ENCODE peak calls at places on chromosomes 11 and 22, in four cellular contexts. One of them, this sample, is unnamed.

GRCh38 chr22:24134090-24134846 is 47.0 kb upstream of the SUSD2 start:
- DNase-seq in IMR-90: no peak
- DNase-seq in H1: no peak
- DNase-seq in H9: no peak
- DNase-seq in this sample: peak; percentile 37

GRCh38 chr11:134398079-134398444 is 14.0 kb downstream of the B3GAT1 start:
- DNase-seq in IMR-90: no peak
- DNase-seq in H9: no peak
- DNase-seq in H1: no peak
- DNase-seq in this sample: no peak

GRCh38 chr11:37688461-37688860 is 1090.4 kb upstream of the RAG2 start:
- DNase-seq in H1: no peak
- DNase-seq in IMR-90: no peak
- DNase-seq in H9: no peak
- DNase-seq in this sample: no peak

GRCh38 chr11:70745451-70745850 is 347.1 kb downstream of the CTTN start:
- DNase-seq in H1: no peak
- DNase-seq in H9: no peak
- DNase-seq in IMR-90: no peak
- DNase-seq in this sample: no peak

GRCh38 chr22:27972732-27973698 is 54.0 kb upstream of the PITPNB start:
- DNase-seq in H1: no peak
- DNase-seq in IMR-90: peak; percentile 50
- DNase-seq in H9: no peak
- DNase-seq in this sample: no peak

GRCh38 chr11:96061730-96062524 is 138.0 kb upstream of the MTMR2 start:
- DNase-seq in H1: no peak
- DNase-seq in IMR-90: peak; percentile 51
- DNase-seq in H9: no peak
- DNase-seq in this sample: no peak

GRCh38 chr11:69499216-69499945 is 17.9 kb downstream of the LINC01488 start:
- DNase-seq in H1: no peak
- DNase-seq in H9: no peak
- DNase-seq in IMR-90: no peak
- DNase-seq in this sample: no peak

GRCh38 chr11:59582006-59582405 is 33.6 kb downstream of the OSBP start:
- DNase-seq in IMR-90: no peak
- DNase-seq in H1: no peak
- DNase-seq in H9: no peak
- DNase-seq in this sample: peak; percentile 27

GRCh38 chr11:44199816-44200215 is 104.3 kb downstream of the EXT2 start:
- DNase-seq in H1: no peak
- DNase-seq in H9: no peak
- DNase-seq in IMR-90: peak; percentile 47
- DNase-seq in this sample: no peak

GRCh38 chr11:46912526-46913150 is 5.7 kb downstream of the LRP4 start:
- DNase-seq in IMR-90: no peak
- DNase-seq in H1: peak; percentile 77
- DNase-seq in H9: peak; percentile 92
- DNase-seq in this sample: peak; percentile 97

GRCh38 chr22:26286091-26286780 is 117.0 kb downstream of the SEZ6L start:
- DNase-seq in IMR-90: no peak
- DNase-seq in H1: no peak
- DNase-seq in H9: no peak
- DNase-seq in this sample: peak; percentile 37

GRCh38 chr22:43014062-43014875 is 680 bp downstream of the PACSIN2 start:
- DNase-seq in H9: peak; percentile 56
- DNase-seq in H1: peak; percentile 75
- DNase-seq in IMR-90: no peak
- DNase-seq in this sample: peak; percentile 65

DNA sequence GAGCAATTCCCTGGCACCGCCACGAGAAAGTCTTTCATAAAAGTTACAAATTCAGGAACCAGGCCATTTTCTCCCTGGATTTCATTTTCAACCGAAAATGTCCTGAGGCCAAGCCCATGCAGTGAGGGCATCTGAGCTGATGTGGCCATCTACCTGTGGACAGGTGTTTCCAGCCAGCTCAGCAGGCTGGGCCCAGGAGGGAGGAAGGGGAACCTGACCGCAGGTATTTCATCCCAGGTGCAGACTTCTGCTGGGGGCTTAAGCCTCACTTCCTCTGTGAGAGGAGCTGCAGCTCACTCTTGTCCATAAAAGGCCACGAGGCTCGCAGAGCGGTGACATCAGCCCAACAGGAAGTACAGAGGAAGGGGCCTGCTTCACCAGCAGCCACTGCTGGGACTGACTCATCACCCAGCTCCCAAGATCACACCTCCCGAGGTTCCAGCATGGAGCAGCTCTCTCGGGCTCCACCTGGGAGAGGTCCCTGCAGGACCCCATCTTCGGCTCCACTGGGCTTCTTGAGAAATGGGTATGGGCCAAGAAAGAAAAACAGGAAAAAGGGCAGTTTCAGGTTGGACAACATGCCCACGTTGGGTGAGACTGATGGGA is 56.4 kb downstream of the MYH9 start:
- DNase-seq in IMR-90: peak; percentile 98
- DNase-seq in H9: peak; percentile 91
- DNase-seq in H1: no peak
- DNase-seq in this sample: peak; percentile 99
- H2BK15ac ChIP-seq in IMR-90: peak overlapping the region; percentile 88
- H2BK15ac ChIP-seq in H9: no peak overlapping the region
- H2BK15ac ChIP-seq in H1: peak overlapping the region; percentile 74
- H2BK15ac ChIP-seq in this sample: no peak overlapping the region

DNA sequence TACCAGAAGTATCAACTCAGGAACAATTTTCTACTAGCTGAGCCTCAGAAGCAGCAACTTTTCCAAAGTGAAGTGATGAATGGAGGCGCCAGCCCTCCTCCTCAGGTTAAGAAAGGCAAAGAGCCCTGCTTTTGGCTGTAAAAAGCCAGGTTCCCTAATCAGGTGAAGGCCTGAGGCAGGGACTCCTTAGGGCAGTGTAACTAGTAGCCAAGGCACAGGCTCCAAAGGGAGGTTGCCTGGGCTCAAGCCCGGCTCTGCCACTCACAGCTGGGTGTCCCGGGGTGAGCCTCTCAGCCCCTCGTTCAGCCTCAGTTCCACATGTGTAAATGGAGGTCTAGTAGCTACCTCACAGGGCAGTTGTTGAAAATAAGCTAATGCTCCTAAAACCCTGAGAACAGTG is 19.5 kb downstream of the TSKU start:
- DNase-seq in H9: no peak
- DNase-seq in IMR-90: no peak
- DNase-seq in H1: peak; percentile 45
- DNase-seq in this sample: no peak
- H3K18ac ChIP-seq in H9: no peak overlapping the region
- H3K18ac ChIP-seq in IMR-90: peak overlapping the region; percentile 94
- H3K18ac ChIP-seq in H1: no peak overlapping the region
- H3K18ac ChIP-seq in this sample: no peak overlapping the region

GRCh38 chr11:130414107-130415088 is 14.0 kb downstream of the ADAMTS8 start:
- DNase-seq in H1: no peak
- DNase-seq in H9: no peak
- DNase-seq in IMR-90: peak; percentile 32
- DNase-seq in this sample: no peak
- H2BK15ac ChIP-seq in H1: no peak overlapping the region
- H2BK15ac ChIP-seq in H9: no peak overlapping the region
- H2BK15ac ChIP-seq in IMR-90: peak overlapping the region; percentile 20
- H2BK15ac ChIP-seq in this sample: no peak overlapping the region

GRCh38 chr11:35525501-35526175 is at the start of gene PAMR1:
- DNase-seq in H9: peak; percentile 89
- DNase-seq in H1: peak; percentile 78
- DNase-seq in IMR-90: peak; percentile 90
- DNase-seq in this sample: peak; percentile 72
- H3K18ac ChIP-seq in H9: peak within 1 kb of the TSS; percentile 16
- H3K18ac ChIP-seq in H1: peak within 1 kb of the TSS; percentile 7
- H3K18ac ChIP-seq in IMR-90: peak within 1 kb of the TSS; percentile 98
- H3K18ac ChIP-seq in this sample: peak within 1 kb of the TSS; percentile 3

DNA sequence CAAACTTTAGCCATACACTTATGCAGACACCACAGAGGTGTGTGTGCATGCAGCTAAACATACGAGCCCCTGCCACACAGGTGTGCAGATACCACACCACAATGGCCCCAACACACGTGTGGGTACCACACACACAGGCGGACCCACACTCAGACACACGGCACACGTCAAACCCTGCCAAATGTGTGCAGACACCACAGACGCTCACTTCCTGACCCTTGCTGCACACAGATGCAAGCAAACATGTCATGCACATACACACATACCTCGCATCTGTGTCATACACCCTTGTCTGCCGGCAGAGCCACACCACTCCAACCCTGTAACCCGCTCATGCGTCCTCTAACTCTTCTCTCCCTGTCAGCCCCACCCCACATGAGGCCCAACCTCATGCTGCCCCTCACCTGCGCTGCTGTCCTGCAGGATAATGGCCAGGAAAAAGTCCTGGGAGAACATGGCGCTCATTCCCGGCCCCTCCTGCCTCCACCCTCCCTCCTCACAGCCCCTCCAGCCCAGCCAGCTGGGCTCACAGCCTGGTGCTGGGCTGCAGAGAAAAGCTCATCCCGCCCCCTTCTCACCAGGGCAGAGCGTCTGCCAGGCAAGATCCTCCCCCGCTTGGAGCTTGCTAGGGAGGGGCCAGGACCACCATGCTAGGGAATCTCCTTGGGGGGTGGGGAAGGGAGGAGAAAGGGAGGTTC is 14.2 kb downstream of the SMPD1 start:
- DNase-seq in IMR-90: peak; percentile 70
- DNase-seq in H1: no peak
- DNase-seq in H9: no peak
- DNase-seq in this sample: no peak
- H2BK15ac ChIP-seq in IMR-90: no peak overlapping the region
- H2BK15ac ChIP-seq in H1: no peak overlapping the region
- H2BK15ac ChIP-seq in H9: no peak overlapping the region
- H2BK15ac ChIP-seq in this sample: no peak overlapping the region

GRCh38 chr11:1830500-1831223 is 4.1 kb upstream of the SYT8 start:
- DNase-seq in H1: no peak
- DNase-seq in IMR-90: no peak
- DNase-seq in H9: no peak
- DNase-seq in this sample: no peak
- H3K18ac ChIP-seq in H1: no peak overlapping the region
- H3K18ac ChIP-seq in IMR-90: no peak overlapping the region
- H3K18ac ChIP-seq in H9: no peak overlapping the region
- H3K18ac ChIP-seq in this sample: no peak overlapping the region

GRCh38 chr11:131246156-131246555 is 124.3 kb upstream of the NTM start:
- DNase-seq in H1: peak; percentile 53
- DNase-seq in H9: no peak
- DNase-seq in IMR-90: no peak
- DNase-seq in this sample: peak; percentile 97

GRCh38 chr11:131253885-131254204 is 116.6 kb upstream of the NTM start:
- DNase-seq in H1: peak; percentile 52
- DNase-seq in IMR-90: peak; percentile 10
- DNase-seq in H9: peak; percentile 71
- DNase-seq in this sample: peak; percentile 96

GRCh38 chr11:131246589-131247164 is 123.7 kb upstream of the NTM start:
- DNase-seq in IMR-90: no peak
- DNase-seq in H1: peak; percentile 90
- DNase-seq in H9: peak; percentile 86
- DNase-seq in this sample: peak; percentile 91

GRCh38 chr11:131253142-131253884 is 117.1 kb upstream of the NTM start:
- DNase-seq in H1: peak; percentile 55
- DNase-seq in H9: peak; percentile 75
- DNase-seq in IMR-90: no peak
- DNase-seq in this sample: peak; percentile 96

GRCh38 chr11:131248588-131248987 is 121.8 kb upstream of the NTM start:
- DNase-seq in H1: peak; percentile 37
- DNase-seq in H9: no peak
- DNase-seq in IMR-90: no peak
- DNase-seq in this sample: no peak
- H2BK15ac ChIP-seq in H1: peak overlapping the region; percentile 47
- H2BK15ac ChIP-seq in H9: no peak overlapping the region
- H2BK15ac ChIP-seq in IMR-90: no peak overlapping the region
- H2BK15ac ChIP-seq in this sample: no peak overlapping the region

GRCh38 chr11:33802414-33802950 is 28.2 kb upstream of the FBXO3 start:
- DNase-seq in H1: peak; percentile 83
- DNase-seq in IMR-90: peak; percentile 88
- DNase-seq in H9: peak; percentile 90
- DNase-seq in this sample: peak; percentile 98

GRCh38 chr11:33804471-33804870 is 30.2 kb upstream of the FBXO3 start:
- DNase-seq in H1: no peak
- DNase-seq in IMR-90: no peak
- DNase-seq in H9: no peak
- DNase-seq in this sample: no peak

GRCh38 chr11:33808228-33808828 is 34.0 kb upstream of the FBXO3 start:
- DNase-seq in H1: peak; percentile 99
- DNase-seq in IMR-90: peak; percentile 81
- DNase-seq in H9: peak; percentile 90
- DNase-seq in this sample: peak; percentile 89
- H3K18ac ChIP-seq in H1: no peak overlapping the region
- H3K18ac ChIP-seq in IMR-90: no peak overlapping the region
- H3K18ac ChIP-seq in H9: no peak overlapping the region
- H3K18ac ChIP-seq in this sample: no peak overlapping the region

GRCh38 chr22:48238018-48238915 is 1475.8 kb downstream of the TBC1D22A start:
- DNase-seq in H1: peak; percentile 24
- DNase-seq in H9: no peak
- DNase-seq in IMR-90: no peak
- DNase-seq in this sample: no peak

GRCh38 chr22:48239461-48240164 is 1477.2 kb downstream of the TBC1D22A start:
- DNase-seq in H9: no peak
- DNase-seq in IMR-90: no peak
- DNase-seq in H1: no peak
- DNase-seq in this sample: peak; percentile 80

GRCh38 chr22:48240165-48240934 is 1477.9 kb downstream of the TBC1D22A start:
- DNase-seq in H9: no peak
- DNase-seq in IMR-90: no peak
- DNase-seq in H1: no peak
- DNase-seq in this sample: peak; percentile 84

GRCh38 chr22:48237466-48237865 is 1475.0 kb downstream of the TBC1D22A start:
- DNase-seq in H1: no peak
- DNase-seq in H9: no peak
- DNase-seq in IMR-90: no peak
- DNase-seq in this sample: no peak

GRCh38 chr22:48238966-48239365 is 1476.5 kb downstream of the TBC1D22A start:
- DNase-seq in IMR-90: no peak
- DNase-seq in H1: no peak
- DNase-seq in H9: no peak
- DNase-seq in this sample: peak; percentile 18
- H2BK15ac ChIP-seq in IMR-90: no peak overlapping the region
- H2BK15ac ChIP-seq in H1: peak overlapping the region; percentile 1
- H2BK15ac ChIP-seq in H9: no peak overlapping the region
- H2BK15ac ChIP-seq in this sample: no peak overlapping the region

GRCh38 chr11:64073542-64073941 is 37.8 kb downstream of the FLRT1 start:
- DNase-seq in H1: no peak
- DNase-seq in IMR-90: no peak
- DNase-seq in H9: no peak
- DNase-seq in this sample: no peak
- H3K18ac ChIP-seq in H1: no peak overlapping the region
- H3K18ac ChIP-seq in IMR-90: no peak overlapping the region
- H3K18ac ChIP-seq in H9: no peak overlapping the region
- H3K18ac ChIP-seq in this sample: no peak overlapping the region